ENCODE peak calls at places on chromosomes 16 and 17, in four cellular contexts. Q is HS-27A; K is HCT116; U is activated CD8-positive, alpha-beta T cell treated with anti-CD3 and anti-CD28 coated beads, Interleukin-2, amount 10 ng/mL, durations not matched to agents 7 days and 5 days. O is an unnamed sample.

GRCh38 chr17:60506312-60506711 is 19.7 kb downstream of the APPBP2 start:
- DNase-seq in Q (no peak), K (no peak), U (no peak), O (no peak)

GRCh38 chr17:77304051-77304745 is 163.4 kb downstream of the SEC14L1 start:
- DNase-seq in Q (no peak), K (no peak), U (no peak), O (no peak)

GRCh38 chr17:59853168-59853918 is 39.4 kb downstream of the TUBD1 start:
- DNase-seq in Q (no peak), K (no peak), U (peak), O (no peak)

GRCh38 chr16:13866073-13866472 is 53.9 kb upstream of the ERCC4 start:
- DNase-seq in Q (peak), K (peak), U (peak), O (peak)

GRCh38 chr16:24035127-24035842 is 199.5 kb downstream of the PRKCB start:
- DNase-seq in Q (no peak), K (no peak), U (peak), O (no peak)

GRCh38 chr16:86566601-86566965 is at the start of gene FOXC2:
- DNase-seq in Q (peak), K (no peak), U (peak), O (no peak)

GRCh38 chr17:78883533-78884131 is 19.4 kb downstream of the CEP295NL start:
- DNase-seq in Q (peak), K (peak), U (peak), O (peak)

GRCh38 chr17:62101090-62101489 is 36.0 kb upstream of the MED13 start:
- DNase-seq in Q (no peak), K (no peak), U (no peak), O (no peak)

GRCh38 chr17:50149099-50149424 is 1.4 kb downstream of the PPP1R9B start:
- DNase-seq in Q (no peak), K (no peak), U (no peak), O (no peak)

GRCh38 chr16:11188801-11189740 is 66.9 kb downstream of the SOCS1 start:
- DNase-seq in Q (no peak), K (no peak), U (no peak), O (no peak)